ENCODE peak calls at places on chromosomes 4 and X, in four cellular contexts. G, L, S and R are unnamed samples.

GRCh38 chrX:2478546-2479419 is 22.0 kb downstream of the DHRSX start:
- DNase-seq in G (no peak), L (no peak), S (no peak), R (no peak)

GRCh38 chrX:10628906-10629305 is 8.5 kb upstream of the MID1 start:
- DNase-seq in G (no peak), L (peak; percentile 56), S (no peak), R (no peak)

GRCh38 chr4:1194028-1194900 is 21.9 kb upstream of the SPON2 start:
- DNase-seq in G (no peak), L (no peak), S (peak; percentile 50), R (no peak)

GRCh38 chr4:56976878-56977320 is 507 bp downstream of the NOA1 start:
- DNase-seq in G (no peak), L (peak; percentile 50), S (no peak), R (peak; percentile 47)

GRCh38 chr4:167088115-167088514 is 146.2 kb downstream of the SPOCK3 start:
- DNase-seq in G (no peak), L (no peak), S (no peak), R (no peak)

GRCh38 chr4:108940086-108941033 is 177.5 kb upstream of the ETNPPL start:
- DNase-seq in G (no peak), L (peak; percentile 49), S (no peak), R (peak; percentile 4)

GRCh38 chrX:133265331-133265730 is 47.2 kb upstream of the TFDP3 start:
- DNase-seq in G (peak; percentile 13), L (no peak), S (no peak), R (no peak)

GRCh38 chrX:107659768-107660167 is 31.5 kb downstream of the PRPS1 start:
- DNase-seq in G (no peak), L (peak; percentile 40), S (peak; percentile 76), R (peak; percentile 54)

GRCh38 chr4:53507671-53508286 is 83.5 kb downstream of the LNX1 start:
- DNase-seq in G (peak; percentile 95), L (no peak), S (peak; percentile 98), R (peak; percentile 24)

GRCh38 chr4:106266201-106266600 is 49.8 kb downstream of the TBCK start:
- DNase-seq in G (peak; percentile 68), L (peak; percentile 56), S (peak; percentile 78), R (peak; percentile 52)

GRCh38 chr4:21819086-21819485 is 129.5 kb downstream of the KCNIP4 start:
- DNase-seq in G (no peak), L (no peak), S (peak; percentile 63), R (no peak)

GRCh38 chr4:76600447-76600846 is 165.4 kb downstream of the SHROOM3 start:
- DNase-seq in G (no peak), L (peak; percentile 45), S (peak; percentile 50), R (no peak)

GRCh38 chr4:188495169-188495568 is 355.9 kb downstream of the TRIML1 start:
- DNase-seq in G (no peak), L (no peak), S (no peak), R (no peak)

GRCh38 chrX:30830544-30830943 is 58.5 kb downstream of the TAB3 start:
- DNase-seq in G (no peak), L (peak; percentile 14), S (no peak), R (no peak)

GRCh38 chr4:169017971-169018370 is 7.9 kb upstream of the CBR4 start:
- DNase-seq in G (no peak), L (no peak), S (no peak), R (no peak)

GRCh38 chr4:48681856-48682255 is 98.2 kb downstream of the FRYL start:
- DNase-seq in G (no peak), L (peak; percentile 71), S (peak; percentile 69), R (peak; percentile 45)

GRCh38 chr4:3471098-3471760 is 8.1 kb downstream of the DOK7 start:
- DNase-seq in G (no peak), L (no peak), S (no peak), R (no peak)

GRCh38 chr4:128068927-128069326 is 7.8 kb downstream of the LARP1B start:
- DNase-seq in G (no peak), L (peak; percentile 30), S (peak; percentile 25), R (peak; percentile 27)

GRCh38 chrX:135287266-135287823 is 21.9 kb upstream of the ETDC start:
- DNase-seq in G (no peak), L (no peak), S (no peak), R (no peak)

GRCh38 chr4:173794662-173795061 is 264.6 kb upstream of the HAND2 start:
- DNase-seq in G (no peak), L (peak; percentile 1), S (peak; percentile 69), R (no peak)

GRCh38 chr4:54277691-54278090 is 48.6 kb downstream of the PDGFRA start:
- DNase-seq in G (peak; percentile 34), L (peak; percentile 93), S (peak; percentile 83), R (peak; percentile 65)

GRCh38 chrX:7346021-7346420 is 198.1 kb upstream of the PUDP start:
- DNase-seq in G (no peak), L (no peak), S (peak; percentile 39), R (no peak)

GRCh38 chr4:2292679-2293108 is 30.8 kb upstream of the MXD4 start:
- DNase-seq in G (peak; percentile 40), L (no peak), S (peak; percentile 89), R (no peak)

GRCh38 chrX:139725720-139726119 is 17.8 kb upstream of the MCF2 start:
- DNase-seq in G (no peak), L (no peak), S (no peak), R (no peak)

DNA sequence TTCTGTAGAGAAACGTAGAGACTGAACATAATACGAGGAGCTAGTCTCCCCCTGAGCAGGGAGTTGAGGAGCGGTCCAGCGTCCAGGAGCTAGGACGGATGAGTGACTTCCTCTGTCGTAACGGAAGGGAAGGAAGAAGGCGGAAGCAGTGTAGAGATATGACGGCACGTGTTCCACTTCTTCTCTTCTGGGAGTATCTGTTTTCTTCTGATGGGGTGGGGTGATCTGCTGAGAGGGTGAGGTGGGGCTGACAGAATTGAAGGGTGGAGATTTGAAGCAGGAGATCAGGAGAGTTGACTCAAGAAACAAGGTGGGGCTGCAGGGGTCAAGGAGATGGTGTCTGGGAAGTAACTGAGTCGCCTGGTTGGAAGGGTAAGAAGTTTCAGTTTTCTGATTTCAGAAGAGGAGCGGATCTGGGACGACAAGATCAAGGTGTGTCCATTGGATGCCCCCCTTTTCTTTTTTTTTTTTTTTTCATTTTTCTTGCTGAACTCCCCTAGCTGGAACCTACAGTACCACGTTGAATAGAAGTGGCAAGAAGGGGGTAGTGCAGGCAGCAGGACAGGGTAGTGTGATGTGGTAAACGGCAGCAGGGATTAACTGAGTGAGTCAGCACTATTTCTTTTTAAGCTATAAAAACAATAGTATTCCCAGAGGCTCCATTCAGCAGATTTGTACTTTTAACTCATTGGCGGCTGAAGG is 50.7 kb upstream of the SETD7 start:
- DNase-seq in G (no peak), L (peak; percentile 60), S (peak; percentile 74), R (peak; percentile 74)
- TF ChIP-seq CTCF in G (no peak), L (peak; percentile 3), S (peak; percentile 47), R (no peak)

GRCh38 chrX:63270873-63271272 is 80.3 kb downstream of the SPIN4 start:
- DNase-seq in G (no peak), L (no peak), S (no peak), R (no peak)

DNA sequence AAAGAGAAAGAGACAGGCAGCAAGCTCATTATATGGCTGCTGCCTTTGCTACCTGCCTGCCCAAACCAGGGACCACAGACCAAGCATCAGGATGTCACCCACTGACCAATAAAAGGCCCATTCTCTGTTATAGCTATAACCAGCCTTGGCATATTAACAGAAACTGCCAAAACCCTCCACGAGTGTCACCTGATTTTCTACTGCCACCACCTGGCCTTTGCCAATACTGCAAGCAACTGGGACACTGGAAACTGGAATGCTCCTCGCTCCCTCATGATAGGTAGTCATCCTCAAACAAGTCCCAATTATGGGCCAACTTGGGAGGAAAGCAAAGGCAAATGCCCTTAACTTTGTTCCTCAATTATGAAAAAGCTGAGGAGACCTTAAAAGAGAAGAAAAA is 76.0 kb downstream of the SPIN4 start:
- DNase-seq in G (no peak), L (peak; percentile 18), S (peak; percentile 16), R (peak; percentile 46)
- TF ChIP-seq CTCF in G (no peak), L (peak; percentile 59), S (peak; percentile 62), R (peak; percentile 50)

GRCh38 chrX:115040417-115040816 is 23.0 kb upstream of the IL13RA2 start:
- DNase-seq in G (no peak), L (no peak), S (no peak), R (no peak)
- TF ChIP-seq CTCF in G (no peak), L (no peak), S (no peak), R (no peak)

DNA sequence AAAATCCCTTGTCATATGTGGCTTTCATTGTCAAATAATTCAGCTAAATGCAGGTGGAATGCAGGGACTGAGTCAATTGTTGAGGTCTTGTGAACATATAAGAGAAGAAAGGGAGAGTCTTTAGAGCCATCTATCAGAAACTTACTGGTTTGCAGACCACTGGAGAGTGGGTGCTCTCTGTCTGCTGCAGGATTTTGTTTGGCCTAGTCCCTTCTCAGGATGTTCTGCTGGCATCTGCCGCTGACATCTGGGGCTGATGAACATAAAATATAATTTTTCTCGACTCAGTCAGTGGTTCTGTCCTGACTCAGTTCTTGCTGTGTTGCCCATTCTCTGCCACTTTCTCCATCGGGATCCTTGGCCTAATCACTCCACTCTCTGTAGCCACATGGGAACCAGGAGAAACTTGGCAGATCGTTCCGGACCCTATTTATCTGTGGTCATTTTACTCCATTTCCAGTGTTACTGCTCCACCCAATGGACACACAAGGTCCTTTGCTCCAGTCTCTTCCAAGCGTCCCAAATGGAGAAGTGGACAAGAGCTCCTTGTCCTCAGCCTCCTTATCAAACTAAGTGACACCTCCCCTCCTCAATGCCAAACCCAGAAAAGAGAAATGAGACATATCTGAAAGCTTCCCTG is 436.2 kb downstream of the FAT4 start:
- DNase-seq in G (peak; percentile 51), L (no peak), S (peak; percentile 76), R (peak; percentile 40)
- TF ChIP-seq CTCF in G (peak; percentile 46), L (peak; percentile 18), S (peak; percentile 45), R (no peak)

GRCh38 chr4:33696066-33696465 is 2548.2 kb downstream of the ARAP2 start:
- DNase-seq in G (no peak), L (peak; percentile 59), S (peak; percentile 13), R (peak; percentile 26)

DNA sequence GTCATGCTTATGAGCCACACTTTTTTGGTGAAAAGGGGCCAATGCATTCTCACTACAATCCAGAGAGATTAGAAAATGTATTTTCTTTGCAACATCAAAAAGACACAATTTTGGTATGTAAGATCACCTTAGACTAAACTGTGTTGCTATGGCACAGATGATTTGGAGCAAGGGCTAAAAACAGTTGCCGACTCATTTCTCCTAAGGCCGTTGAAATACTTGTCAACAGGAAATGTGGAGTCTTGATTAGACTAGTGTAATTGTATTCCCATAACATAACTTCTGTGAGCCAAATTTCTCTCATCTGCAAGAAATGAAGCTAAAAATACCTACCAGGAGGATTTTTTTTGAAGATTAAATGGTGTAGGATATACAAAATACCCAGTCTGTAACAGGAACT is 2547.7 kb downstream of the ARAP2 start:
- DNase-seq in G (no peak), L (peak; percentile 19), S (peak; percentile 2), R (peak; percentile 3)
- TF ChIP-seq CTCF in G (no peak), L (no peak), S (no peak), R (no peak)

GRCh38 chr4:5708829-5709680 is 696 bp upstream of the EVC2 start:
- DNase-seq in G (no peak), L (no peak), S (no peak), R (no peak)

GRCh38 chr4:5710962-5711478 is at the start of gene EVC:
- DNase-seq in G (peak; percentile 23), L (peak; percentile 58), S (peak; percentile 81), R (peak; percentile 78)

GRCh38 chr4:5708171-5708828 is at the start of gene EVC2:
- DNase-seq in G (no peak), L (peak; percentile 33), S (peak; percentile 66), R (peak; percentile 27)

GRCh38 chr4:5711479-5712184 is 631 bp downstream of the EVC start:
- DNase-seq in G (no peak), L (peak; percentile 17), S (peak; percentile 55), R (peak; percentile 42)

GRCh38 chr4:5710065-5710961 is 688 bp upstream of the EVC start:
- DNase-seq in G (no peak), L (peak; percentile 42), S (peak; percentile 74), R (peak; percentile 40)
- TF ChIP-seq CTCF in G (peak; percentile 58), L (peak; percentile 50), S (peak; percentile 56), R (peak; percentile 35)

GRCh38 chrX:48086119-48086518 is 14.7 kb upstream of the ZNF630 start:
- DNase-seq in G (no peak), L (peak; percentile 54), S (no peak), R (peak; percentile 20)
- TF ChIP-seq CTCF in G (no peak), L (no peak), S (no peak), R (no peak)